ENCODE peak calls at places on chromosomes 1 and 21, in five cellular contexts. F, V, E, Z and T are unnamed samples.

GRCh38 chr1:84090447-84091244 is 53.4 kb upstream of the PRKACB start:
- DNase-seq in E (no peak), F (no peak), Z (no peak), V (peak; percentile 50), T (no peak)

GRCh38 chr1:183962903-183963302 is 74.6 kb downstream of the COLGALT2 start:
- DNase-seq in Z (no peak), E (no peak), V (no peak), F (no peak), T (no peak)

GRCh38 chr1:218494449-218494852 is 149.3 kb downstream of the TGFB2 start:
- DNase-seq in Z (no peak), F (no peak), E (no peak), V (no peak), T (no peak)

GRCh38 chr1:181391297-181391905 is 91.9 kb upstream of the CACNA1E start:
- DNase-seq in Z (no peak), V (no peak), F (no peak), E (no peak), T (no peak)

GRCh38 chr1:7690496-7691182 is 80.5 kb upstream of the VAMP3 start:
- DNase-seq in Z (no peak), V (no peak), E (no peak), F (no peak), T (no peak)

GRCh38 chr1:4017636-4018365 is 117.7 kb upstream of the C1orf174 start:
- DNase-seq in Z (no peak), V (no peak), F (no peak), E (no peak), T (no peak)

GRCh38 chr21:34967509-34968289 is 81.4 kb downstream of the RUNX1 start:
- DNase-seq in F (peak; percentile 23), E (no peak), Z (no peak), V (peak; percentile 60), T (no peak)

GRCh38 chr1:46494910-46495309 is 5.3 kb downstream of the DMBX1 start:
- DNase-seq in E (no peak), Z (no peak), V (no peak), F (no peak), T (no peak)

GRCh38 chr1:203129501-203130231 is 2.1 kb downstream of the ADORA1 start:
- DNase-seq in V (no peak), Z (no peak), F (no peak), E (no peak), T (no peak)

GRCh38 chr1:15096293-15096692 is 57.3 kb upstream of the TMEM51 start:
- DNase-seq in E (no peak), V (no peak), Z (no peak), F (no peak), T (no peak)

GRCh38 chr1:106360252-106360651 is 696.2 kb upstream of the PRMT6 start:
- DNase-seq in V (peak; percentile 9), Z (no peak), E (peak; percentile 1), F (no peak), T (no peak)

GRCh38 chr1:212669600-212669999 is 30.0 kb downstream of the BATF3 start:
- DNase-seq in V (no peak), E (no peak), F (no peak), Z (no peak), T (no peak)

GRCh38 chr1:182739545-182739944 is 50.0 kb upstream of the NPL start:
- DNase-seq in F (no peak), E (peak; percentile 31), Z (no peak), V (no peak), T (no peak)

GRCh38 chr1:21280011-21280471 is 10.2 kb downstream of the ECE1 start:
- DNase-seq in E (no peak), Z (no peak), V (no peak), F (no peak), T (no peak)

GRCh38 chr21:15050588-15051377 is 14.0 kb downstream of the NRIP1 start:
- DNase-seq in V (no peak), E (no peak), F (no peak), Z (no peak), T (no peak)

GRCh38 chr1:228393268-228393699 is 13.4 kb downstream of the TRIM11 start:
- DNase-seq in Z (peak; percentile 32), E (peak; percentile 84), V (peak; percentile 55), F (peak; percentile 77), T (peak; percentile 26)

GRCh38 chr21:32726742-32727477 is 903 bp downstream of the SYNJ1 start:
- DNase-seq in V (peak; percentile 40), F (peak; percentile 20), Z (no peak), E (peak; percentile 41), T (no peak)

GRCh38 chr1:23796466-23797271 is 3.9 kb downstream of the GALE start:
- DNase-seq in V (no peak), Z (no peak), F (no peak), E (no peak), T (no peak)

GRCh38 chr1:172466795-172467407 is 23.0 kb upstream of the PIGC start:
- DNase-seq in E (peak; percentile 10), V (peak; percentile 78), F (no peak), Z (no peak), T (no peak)

GRCh38 chr1:55699151-55699695 is 484.1 kb upstream of the USP24 start:
- DNase-seq in F (no peak), E (no peak), V (no peak), Z (no peak), T (no peak)

GRCh38 chr1:26166719-26167281 is 2.0 kb downstream of the C1orf232 start:
- DNase-seq in F (no peak), Z (no peak), E (no peak), V (no peak), T (no peak)

GRCh38 chr1:86382878-86383277 is 13.2 kb downstream of the ODF2L start:
- DNase-seq in Z (no peak), V (no peak), E (peak; percentile 39), F (peak; percentile 48), T (no peak)

GRCh38 chr1:155860939-155861496 is 1.7 kb downstream of the SYT11 start:
- DNase-seq in F (no peak), E (no peak), Z (no peak), V (no peak), T (no peak)

GRCh38 chr1:218656301-218657037 is 311.3 kb downstream of the TGFB2 start:
- DNase-seq in Z (no peak), E (no peak), V (no peak), F (no peak), T (no peak)

GRCh38 chr1:62716397-62716796 is 28.2 kb upstream of the DOCK7 start:
- DNase-seq in Z (no peak), V (peak; percentile 95), E (no peak), F (no peak), T (no peak)

GRCh38 chr1:44359234-44359937 is 4.3 kb upstream of the ERI3 start:
- DNase-seq in V (peak; percentile 8), Z (no peak), F (no peak), E (no peak), T (no peak)

GRCh38 chr1:44366576-44366975 is 11.5 kb upstream of the ERI3 start:
- DNase-seq in E (no peak), Z (no peak), V (no peak), F (no peak), T (no peak)

GRCh38 chr1:44357710-44358109 is 2.7 kb upstream of the ERI3 start:
- DNase-seq in Z (no peak), F (no peak), V (no peak), E (no peak), T (no peak)

GRCh38 chr1:44355582-44356305 is 687 bp upstream of the ERI3 start:
- DNase-seq in Z (no peak), E (no peak), V (no peak), F (no peak), T (no peak)

DNA sequence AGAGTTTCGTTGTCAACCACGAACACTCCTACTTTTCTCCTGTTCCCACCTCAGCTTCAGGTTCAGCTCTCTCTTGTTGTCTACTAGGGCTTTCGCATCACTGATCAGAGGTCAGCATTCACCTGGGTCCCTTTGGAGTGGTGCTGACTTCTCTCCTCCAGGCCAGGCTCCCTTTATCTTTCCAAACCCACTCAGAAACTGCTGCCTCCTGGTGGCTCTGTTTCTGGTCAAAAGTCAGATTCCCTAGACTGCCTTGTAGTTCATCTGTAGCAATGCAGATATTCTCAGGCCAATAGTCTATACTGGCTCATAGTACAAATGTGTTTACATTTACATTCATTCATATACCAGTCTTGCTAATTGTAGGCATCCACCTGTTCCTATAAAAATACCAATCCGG is 6.4 kb upstream of the ERI3 start:
- DNase-seq in V (peak; percentile 11), F (no peak), Z (no peak), E (peak; percentile 36), T (no peak)
- TF ChIP-seq CTCF in V (peak; percentile 16), F (no peak), Z (peak; percentile 13), E (peak; percentile 52), T (peak; percentile 23)

DNA sequence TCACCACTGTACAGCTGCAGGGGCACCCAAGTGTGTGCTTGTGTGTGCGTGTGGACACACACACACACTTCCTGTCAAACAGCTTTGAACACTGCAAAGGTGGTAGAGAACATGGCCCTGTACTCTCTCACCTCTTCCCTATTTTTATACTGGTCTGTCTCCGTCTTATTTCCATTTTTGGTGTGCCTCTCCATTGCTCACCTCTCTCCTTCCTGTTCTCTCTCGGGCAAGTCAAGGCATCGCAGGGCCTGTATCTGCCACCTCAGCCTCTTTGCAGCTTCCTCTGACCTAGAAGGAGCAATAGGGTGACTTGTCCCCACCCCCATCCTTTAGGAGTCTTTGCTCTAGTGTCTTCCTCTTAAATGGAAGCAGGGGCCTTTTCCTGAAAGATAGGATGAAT is 2.2 kb downstream of the SMCP start:
- DNase-seq in F (no peak), Z (no peak), E (no peak), V (peak; percentile 95), T (no peak)
- H3K4me3 ChIP-seq in F (no peak overlapping the region), Z (no peak overlapping the region), E (no peak overlapping the region), V (no peak overlapping the region), T (no peak overlapping the region)

GRCh38 chr1:234656981-234657651 is 47.1 kb upstream of the IRF2BP2 start:
- DNase-seq in E (peak; percentile 89), V (peak; percentile 100), F (peak; percentile 92), Z (peak; percentile 75), T (peak; percentile 82)
- TF ChIP-seq CTCF in E (no peak), V (no peak), F (no peak), Z (no peak), T (no peak)

GRCh38 chr1:230083053-230083452 is 16.0 kb downstream of the GALNT2 start:
- DNase-seq in Z (no peak), E (no peak), V (no peak), F (no peak), T (no peak)

GRCh38 chr1:230084408-230085177 is 17.6 kb downstream of the GALNT2 start:
- DNase-seq in Z (peak; percentile 96), F (peak; percentile 97), E (peak; percentile 99), V (peak; percentile 99), T (peak; percentile 88)

GRCh38 chr1:230081751-230082150 is 14.7 kb downstream of the GALNT2 start:
- DNase-seq in E (no peak), V (no peak), Z (no peak), F (no peak), T (no peak)

GRCh38 chr1:230085178-230085515 is 18.1 kb downstream of the GALNT2 start:
- DNase-seq in V (no peak), E (no peak), F (no peak), Z (no peak), T (no peak)

DNA sequence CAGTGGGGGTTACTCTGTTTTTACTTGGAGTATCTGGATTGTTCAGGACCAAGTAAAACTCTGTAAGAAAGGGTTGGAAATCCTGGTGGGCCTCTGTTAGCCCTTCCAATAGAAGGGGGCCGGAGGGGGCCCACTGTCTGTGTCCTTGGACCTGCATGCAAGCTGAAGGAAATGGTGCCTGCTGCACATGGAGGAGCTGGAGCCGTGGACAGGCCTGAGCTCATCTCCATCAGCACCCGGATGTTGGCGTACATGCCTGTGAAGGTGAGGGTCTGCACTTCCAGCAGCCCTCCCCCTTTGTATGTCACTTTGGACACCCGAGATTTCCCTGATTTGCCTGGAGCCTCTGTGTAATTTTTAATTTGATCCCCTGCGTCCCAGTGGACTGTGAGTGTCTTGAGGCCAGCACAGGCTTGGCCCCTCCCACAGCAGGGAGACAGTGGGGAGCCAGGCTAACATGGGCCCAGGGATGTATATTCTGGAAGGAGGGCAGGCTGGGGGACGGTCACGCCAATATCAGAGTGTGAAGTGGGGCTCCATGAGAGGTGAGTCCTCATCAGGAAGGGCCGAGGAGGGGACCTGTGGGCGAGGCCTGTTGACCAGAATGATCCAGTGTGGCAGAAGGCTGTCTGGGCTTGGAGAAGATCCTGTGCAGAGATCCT is 16.8 kb downstream of the GALNT2 start:
- DNase-seq in F (no peak), E (no peak), Z (no peak), V (no peak), T (no peak)
- H3K4me3 ChIP-seq in F (no peak overlapping the region), E (no peak overlapping the region), Z (no peak overlapping the region), V (no peak overlapping the region), T (no peak overlapping the region)